ENCODE peak calls at places on chromosomes 11 and 22, in eight cellular contexts. P is OCI-LY7, J is fibroblast of lung, R is endothelial cell, A is WTC11, H is NB4, U is GM12865, N is fibroblast of pulmonary artery. W is an unnamed sample.

GRCh38 chr11:14645247-14645912 is 1.8 kb downstream of the PDE3B start:
- DNase-seq in P (no peak), J (peak; percentile 37), R (no peak), A (no peak), H (peak; percentile 53), U (peak; percentile 10), N (peak; percentile 20), W (no peak)

GRCh38 chr11:66563832-66564231 is 4.6 kb downstream of the CTSF start:
- DNase-seq in P (no peak), J (no peak), R (no peak), A (no peak), H (no peak), U (no peak), N (no peak), W (no peak)

GRCh38 chr11:1832181-1832988 is 2.4 kb upstream of the SYT8 start:
- DNase-seq in P (peak; percentile 58), J (peak; percentile 14), R (peak; percentile 74), A (peak; percentile 77), H (peak; percentile 54), U (peak; percentile 38), N (peak; percentile 14), W (no peak)

GRCh38 chr11:132220464-132220863 is 850.0 kb downstream of the NTM start:
- DNase-seq in P (no peak), J (peak; percentile 93), R (no peak), A (no peak), H (no peak), U (no peak), N (peak; percentile 62), W (peak; percentile 92)

GRCh38 chr22:37303821-37304274 is 21.5 kb downstream of the CYTH4 start:
- DNase-seq in P (no peak), J (peak; percentile 92), R (no peak), A (no peak), H (peak; percentile 94), U (no peak), N (peak; percentile 85), W (peak; percentile 86)

GRCh38 chr11:104163100-104164027 is 583 bp downstream of the PDGFD start:
- DNase-seq in P (peak; percentile 61), J (peak; percentile 44), R (peak; percentile 43), A (peak; percentile 48), H (no peak), U (peak; percentile 9), N (peak; percentile 44), W (peak; percentile 1)

GRCh38 chr11:44191322-44192014 is 96.0 kb downstream of the EXT2 start:
- DNase-seq in P (no peak), J (no peak), R (no peak), A (no peak), H (no peak), U (no peak), N (no peak), W (no peak)

GRCh38 chr11:35927730-35928129 is 16.1 kb upstream of the LDLRAD3 start:
- DNase-seq in P (no peak), J (peak; percentile 63), R (no peak), A (no peak), H (peak; percentile 93), U (no peak), N (peak; percentile 81), W (no peak)

GRCh38 chr11:77039491-77040400 is 5.5 kb downstream of the B3GNT6 start:
- DNase-seq in P (no peak), J (peak; percentile 56), R (peak; percentile 56), A (peak; percentile 71), H (no peak), U (no peak), N (peak; percentile 51), W (no peak)

GRCh38 chr11:126112547-126112946 is 49.9 kb upstream of the CDON start:
- DNase-seq in P (no peak), J (no peak), R (no peak), A (no peak), H (no peak), U (no peak), N (peak; percentile 49), W (no peak)

GRCh38 chr11:114317738-114318137 is 21.5 kb downstream of the NNMT start:
- DNase-seq in P (peak; percentile 16), J (peak; percentile 60), R (peak; percentile 56), A (peak; percentile 65), H (peak; percentile 45), U (no peak), N (peak; percentile 69), W (peak; percentile 39)

GRCh38 chr11:79493555-79494171 is 52.8 kb upstream of the TENM4 start:
- DNase-seq in P (peak; percentile 52), J (peak; percentile 52), R (peak; percentile 91), A (peak; percentile 96), H (peak; percentile 64), U (peak; percentile 73), N (peak; percentile 70), W (peak; percentile 55)

GRCh38 chr11:121291896-121292502 is 572 bp upstream of the SC5D start:
- DNase-seq in P (peak; percentile 66), J (peak; percentile 13), R (peak; percentile 6), A (no peak), H (peak; percentile 68), U (peak; percentile 52), N (no peak), W (no peak)

GRCh38 chr11:119266517-119267255 is 50.2 kb downstream of the MCAM start:
- DNase-seq in P (no peak), J (no peak), R (no peak), A (no peak), H (no peak), U (no peak), N (no peak), W (no peak)

GRCh38 chr11:84316866-84317560 is 1030.8 kb upstream of the CCDC90B start:
- DNase-seq in P (no peak), J (peak; percentile 75), R (no peak), A (no peak), H (no peak), U (no peak), N (peak; percentile 71), W (no peak)

GRCh38 chr22:45996241-45997076 is 19.5 kb upstream of the WNT7B start:
- DNase-seq in P (no peak), J (peak; percentile 80), R (no peak), A (no peak), H (peak; percentile 89), U (peak; percentile 38), N (peak; percentile 47), W (no peak)

GRCh38 chr11:114524122-114524521 is 35.6 kb downstream of the NXPE1 start:
- DNase-seq in P (no peak), J (no peak), R (no peak), A (no peak), H (no peak), U (no peak), N (no peak), W (no peak)

GRCh38 chr11:124751741-124752470 is at the start of gene VSIG2:
- DNase-seq in P (no peak), J (no peak), R (no peak), A (peak; percentile 23), H (no peak), U (no peak), N (no peak), W (no peak)

DNA sequence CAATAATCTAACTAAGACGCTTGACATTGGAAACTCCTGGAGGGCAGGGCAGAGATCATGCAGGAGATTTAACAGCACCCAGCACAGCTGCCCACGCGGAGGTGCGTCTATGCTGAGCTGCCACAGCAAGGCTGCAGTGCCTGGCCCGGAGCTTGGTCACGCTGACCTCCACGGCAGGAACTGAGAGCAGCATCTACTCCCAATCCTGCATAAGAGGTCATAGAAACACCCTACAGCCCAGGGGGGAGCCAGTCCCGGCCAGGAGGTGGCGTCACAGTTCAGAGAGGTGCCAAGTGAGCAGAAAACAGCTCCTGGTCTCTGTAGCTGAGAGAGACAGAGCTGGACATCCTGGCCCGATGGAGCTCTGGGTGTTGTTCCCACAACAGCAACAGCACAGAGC is 121.1 kb upstream of the TMEM45B start:
- DNase-seq in P (no peak), J (no peak), R (no peak), A (peak; percentile 36), H (peak; percentile 35), U (peak; percentile 11), N (no peak), W (no peak)
- TF ChIP-seq CTCF in P (peak; percentile 53), J (no peak), R (no peak), A (no peak), H (peak; percentile 59), U (no peak), N (no peak), W (no peak)

GRCh38 chr11:65391007-65391406 is 4.6 kb downstream of the FRMD8 start:
- DNase-seq in P (no peak), J (peak; percentile 35), R (peak; percentile 48), A (peak; percentile 40), H (no peak), U (no peak), N (peak; percentile 41), W (peak; percentile 30)
- TF ChIP-seq CTCF in P (no peak), J (no peak), R (no peak), A (no peak), H (no peak), U (no peak), N (peak; percentile 4), W (peak; percentile 51)

DNA sequence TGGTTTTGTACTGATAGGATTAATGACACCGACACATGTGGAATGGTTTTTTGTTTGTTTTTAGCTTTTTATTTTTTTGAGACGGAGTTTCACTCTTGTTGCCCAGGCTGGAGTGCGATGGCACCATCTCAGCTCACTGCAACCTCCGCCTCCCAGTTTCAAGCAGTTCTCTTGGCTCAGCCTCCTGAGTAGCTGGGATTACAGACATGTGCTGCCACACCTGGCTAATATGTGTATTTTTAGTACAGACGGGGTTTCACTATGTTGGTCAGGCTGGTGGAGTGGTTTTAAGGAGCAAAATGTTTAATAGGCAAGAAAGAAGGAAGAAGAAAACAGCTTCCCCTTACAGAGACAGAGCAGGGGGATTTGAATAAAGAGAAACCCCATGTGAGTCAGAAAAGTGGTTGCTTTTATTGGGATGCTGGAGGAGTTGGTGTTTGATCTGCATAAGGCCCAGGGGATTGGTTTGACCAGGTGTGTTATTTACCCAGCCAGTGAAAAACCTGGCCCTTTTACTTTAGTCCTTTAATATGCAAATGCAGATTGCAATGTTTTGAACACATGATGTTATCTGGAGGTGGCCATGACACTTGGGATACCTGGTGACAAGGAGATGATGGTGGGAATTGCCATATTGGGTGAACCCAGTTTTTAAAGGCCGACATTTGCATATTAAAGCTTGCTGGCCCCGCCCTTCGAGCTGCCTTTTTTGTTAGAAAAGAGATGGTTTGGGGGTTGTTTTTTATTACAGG is 24.3 kb downstream of the SUSD2 start:
- DNase-seq in P (no peak), J (no peak), R (no peak), A (no peak), H (peak; percentile 81), U (no peak), N (no peak), W (no peak)
- TF ChIP-seq CTCF in P (no peak), J (no peak), R (no peak), A (no peak), H (no peak), U (no peak), N (no peak), W (peak; percentile 27)

DNA sequence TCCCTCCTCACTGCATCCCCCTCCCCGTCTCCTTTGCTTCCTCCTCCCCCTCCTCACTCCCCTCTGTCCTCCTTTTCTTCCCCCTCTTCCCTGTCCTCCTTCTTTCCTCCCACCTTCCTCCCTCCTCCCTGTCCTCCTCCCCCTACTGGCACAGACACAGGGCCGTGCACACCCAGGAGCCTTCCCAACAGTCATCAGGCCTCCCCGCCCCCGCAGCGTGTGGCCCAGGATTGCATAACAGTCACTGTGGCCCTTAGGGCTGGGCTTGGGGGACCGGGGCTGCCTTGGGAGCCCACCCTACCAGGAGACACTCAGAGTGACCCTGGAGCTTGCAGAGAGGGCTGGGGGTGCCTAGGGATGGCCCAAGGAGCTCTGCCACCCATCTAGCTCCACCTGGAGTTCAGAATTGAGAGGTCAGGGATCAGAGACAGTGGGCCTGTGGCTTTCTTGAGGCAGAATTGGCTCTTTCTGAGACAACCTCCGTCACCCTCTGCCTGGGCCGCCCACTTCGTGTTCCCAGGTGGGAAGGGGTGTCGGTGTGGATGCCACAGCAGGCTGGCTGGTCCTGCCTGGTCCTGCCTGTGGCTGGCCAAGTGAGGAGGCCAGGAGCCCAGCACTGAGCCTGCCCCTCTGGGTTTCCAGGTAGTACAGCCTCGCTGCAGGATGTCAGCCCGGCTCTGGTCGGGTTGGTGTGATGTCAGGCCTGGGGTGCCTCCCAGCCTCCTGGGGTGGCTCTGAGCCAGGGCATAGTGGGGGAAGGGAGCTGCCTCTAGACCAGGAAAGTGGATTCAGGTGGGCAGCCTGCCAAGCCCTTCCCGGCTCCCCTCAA is 1.6 kb downstream of the SPI1 start:
- DNase-seq in P (peak; percentile 50), J (no peak), R (no peak), A (no peak), H (peak; percentile 87), U (no peak), N (no peak), W (no peak)
- TF ChIP-seq CTCF in P (peak; percentile 62), J (no peak), R (no peak), A (no peak), H (no peak), U (no peak), N (no peak), W (no peak)